ENCODE peak calls at places on chromosomes 3 and 15, in seven cellular contexts. L, R, H, X, Z, Y and S are unnamed samples.

GRCh38 chr3:194280777-194281176 is 70.4 kb downstream of the CPN2 start:
- DNase-seq in Y (no peak), L (no peak), X (no peak), Z (no peak), H (no peak), R (no peak), S (no peak)

GRCh38 chr15:82184776-82185175 is 77.8 kb downstream of the EFL1 start:
- DNase-seq in L (no peak), H (no peak), Z (no peak), X (no peak), R (no peak), Y (no peak), S (no peak)

GRCh38 chr3:117898722-117899121 is 1135.9 kb downstream of the IGSF11 start:
- DNase-seq in X (peak; percentile 1), L (peak; percentile 44), R (no peak), Z (peak; percentile 33), H (no peak), Y (no peak), S (no peak)

GRCh38 chr3:162670181-162670580 is 1173.6 kb downstream of the OTOL1 start:
- DNase-seq in R (no peak), L (no peak), Z (no peak), H (no peak), X (no peak), Y (no peak), S (no peak)

GRCh38 chr3:34260266-34260990 is 462.0 kb downstream of the PDCD6IP start:
- DNase-seq in Z (peak; percentile 23), R (no peak), L (peak; percentile 61), H (no peak), Y (no peak), X (peak; percentile 56), S (peak; percentile 43)

GRCh38 chr3:170413291-170413690 is 5.4 kb upstream of the CLDN11 start:
- DNase-seq in R (no peak), X (no peak), Y (no peak), H (no peak), L (no peak), Z (no peak), S (no peak)

GRCh38 chr3:44896449-44896848 is 22.0 kb downstream of the TGM4 start:
- DNase-seq in L (no peak), H (no peak), R (no peak), X (no peak), Z (no peak), Y (no peak), S (no peak)

GRCh38 chr15:68404056-68404798 is 27.7 kb downstream of the ITGA11 start:
- DNase-seq in R (no peak), Z (no peak), L (no peak), Y (no peak), X (no peak), H (no peak), S (no peak)

GRCh38 chr3:113697192-113698090 is 999 bp upstream of the USF3 start:
- DNase-seq in L (peak; percentile 56), H (no peak), X (peak; percentile 45), Y (no peak), R (no peak), Z (peak; percentile 20), S (no peak)

GRCh38 chr3:130835483-130835882 is 58.4 kb upstream of the ATP2C1 start:
- DNase-seq in Z (no peak), R (no peak), Y (no peak), H (no peak), L (no peak), X (no peak), S (no peak)

GRCh38 chr3:93907132-93907531 is 66.6 kb downstream of the PROS1 start:
- DNase-seq in L (no peak), R (no peak), X (no peak), H (no peak), Y (no peak), Z (no peak), S (no peak)

GRCh38 chr3:174206607-174207192 is 652.4 kb upstream of the NAALADL2 start:
- DNase-seq in R (no peak), Y (no peak), Z (no peak), L (no peak), X (no peak), H (no peak), S (no peak)

GRCh38 chr3:107367353-107367752 is 9.9 kb upstream of the CCDC54 start:
- DNase-seq in L (no peak), Y (peak; percentile 10), R (no peak), Z (peak; percentile 90), X (peak; percentile 29), H (no peak), S (peak; percentile 85)

GRCh38 chr3:146715176-146715575 is 110.0 kb upstream of the PLSCR5 start:
- DNase-seq in R (no peak), H (no peak), Z (peak; percentile 63), Y (no peak), L (peak; percentile 34), X (no peak), S (peak; percentile 5)

GRCh38 chr3:160330111-160330510 is 68.9 kb downstream of the IFT80 start:
- DNase-seq in Z (no peak), R (no peak), H (no peak), L (no peak), Y (no peak), X (no peak), S (no peak)

GRCh38 chr3:66385066-66385465 is 115.8 kb downstream of the LRIG1 start:
- DNase-seq in Z (no peak), X (no peak), Y (no peak), L (no peak), H (no peak), R (no peak), S (no peak)

GRCh38 chr3:177878192-177878591 is 658.0 kb upstream of the KCNMB2 start:
- DNase-seq in Y (no peak), Z (no peak), L (no peak), H (no peak), R (no peak), X (no peak), S (no peak)

GRCh38 chr15:59306520-59307163 is 66.0 kb downstream of the MYO1E start:
- DNase-seq in X (no peak), H (no peak), Y (no peak), R (no peak), L (no peak), Z (peak; percentile 34), S (no peak)

GRCh38 chr15:92839696-92840095 is 60.4 kb upstream of the CHD2 start:
- DNase-seq in Y (no peak), R (no peak), Z (no peak), H (no peak), L (no peak), X (no peak), S (no peak)

GRCh38 chr3:13543251-13543650 is 5.7 kb upstream of the FBLN2 start:
- DNase-seq in Z (peak; percentile 93), L (no peak), H (no peak), X (no peak), R (no peak), Y (peak; percentile 88), S (peak; percentile 91)

GRCh38 chr15:41557673-41558399 is 1.2 kb upstream of the TYRO3 start:
- DNase-seq in Z (peak; percentile 78), Y (peak; percentile 9), L (peak; percentile 82), H (peak; percentile 59), X (peak; percentile 73), R (no peak), S (peak; percentile 60)